ENCODE peak calls at places on chromosomes 3 and 15, in four cellular contexts. B is NCI-H460; F is stimulated activated CD8-positive, alpha-beta memory T cell treated with anti-CD3 and anti-CD28 coated beads, Interleukin-12 subunit alpha, Interleukin-12 subunit beta, amount 100 ng/mL, for 4 hours; X is NAMALWA. W is an unnamed sample.

GRCh38 chr3:6608843-6609242 is 252.1 kb upstream of the GRM7 start:
- DNase-seq in X (no peak), B (no peak), F (no peak), W (no peak)

GRCh38 chr15:40930430-40931299 is 1.5 kb downstream of the DLL4 start:
- DNase-seq in X (peak; percentile 37), F (peak; percentile 24), B (peak; percentile 18), W (peak; percentile 81)

GRCh38 chr15:69748131-69748530 is 295.5 kb downstream of the RPLP1 start:
- DNase-seq in F (no peak), B (no peak), X (no peak), W (no peak)

GRCh38 chr3:156750191-156750873 is 75.8 kb upstream of the LEKR1 start:
- DNase-seq in F (no peak), X (no peak), B (no peak), W (no peak)

GRCh38 chr3:53519047-53519717 is 24.8 kb downstream of the CACNA1D start:
- DNase-seq in X (no peak), B (no peak), F (no peak), W (no peak)

GRCh38 chr3:129415378-129415777 is 13.1 kb downstream of the EFCAB12 start:
- DNase-seq in X (no peak), F (no peak), B (no peak), W (no peak)

GRCh38 chr3:4656059-4656458 is 162.9 kb downstream of the ITPR1 start:
- DNase-seq in X (peak; percentile 28), B (peak; percentile 67), F (no peak), W (peak; percentile 43)

GRCh38 chr3:51682079-51682478 is 11.0 kb downstream of the TEX264 start:
- DNase-seq in B (peak; percentile 81), X (peak; percentile 84), F (peak; percentile 39), W (peak; percentile 81)

GRCh38 chr3:15228147-15228546 is 22.1 kb downstream of the CAPN7 start:
- DNase-seq in B (no peak), X (no peak), F (no peak), W (no peak)

GRCh38 chr3:127050733-127051132 is 67.8 kb downstream of the PLXNA1 start:
- DNase-seq in F (no peak), B (no peak), X (no peak), W (no peak)

GRCh38 chr3:97932387-97932801 is 39.8 kb downstream of the RIOX2 start:
- DNase-seq in B (no peak), X (no peak), F (no peak), W (no peak)

W was measured in colonic mucosa.